ENCODE peak calls at places on chromosome 22, in seven cellular contexts. Y, E, K, J, T, G and V are unnamed samples.

GRCh38 chr22:35422936-35423335 is 23.0 kb downstream of the MCM5 start:
- DNase-seq in G (no peak), K (no peak), J (no peak), E (no peak), Y (no peak), T (no peak), V (no peak)

GRCh38 chr22:28435960-28436359 is 243.7 kb downstream of the TTC28 start:
- DNase-seq in T (no peak), E (no peak), K (no peak), Y (no peak), J (no peak), G (no peak), V (peak; percentile 23)

GRCh38 chr22:30636226-30637077 is 871 bp downstream of the SLC35E4 start:
- DNase-seq in T (peak; percentile 14), G (no peak), Y (no peak), J (no peak), K (peak; percentile 52), E (no peak), V (no peak)

GRCh38 chr22:36929621-36930020 is 16.2 kb downstream of the CSF2RB start:
- DNase-seq in J (no peak), Y (no peak), K (peak; percentile 20), E (no peak), G (no peak), T (no peak), V (no peak)

GRCh38 chr22:16838073-16838472 is 12.9 kb upstream of the XKR3 start:
- DNase-seq in T (no peak), K (no peak), J (no peak), G (no peak), Y (no peak), E (no peak), V (no peak)

GRCh38 chr22:37161442-37161841 is 11.7 kb upstream of the IL2RB start:
- DNase-seq in Y (no peak), G (no peak), T (no peak), K (no peak), J (no peak), E (no peak), V (no peak)

GRCh38 chr22:42608481-42609361 is 6.0 kb downstream of the POLDIP3 start:
- DNase-seq in J (no peak), G (no peak), T (peak; percentile 31), Y (no peak), E (no peak), K (no peak), V (no peak)

GRCh38 chr22:19361501-19362103 is 69.9 kb downstream of the HIRA start:
- DNase-seq in Y (no peak), K (no peak), E (no peak), G (no peak), J (no peak), T (no peak), V (no peak)

GRCh38 chr22:45867118-45867905 is 109.7 kb downstream of the WNT7B start:
- DNase-seq in E (no peak), J (no peak), K (peak; percentile 51), Y (no peak), G (peak; percentile 70), T (peak; percentile 83), V (no peak)

GRCh38 chr22:46721716-46722115 is 16.3 kb downstream of the CERK start:
- DNase-seq in Y (no peak), T (no peak), K (no peak), E (no peak), J (no peak), G (no peak), V (no peak)

GRCh38 chr22:43435851-43436535 is 24.2 kb downstream of the MPPED1 start:
- DNase-seq in G (peak; percentile 59), T (no peak), J (no peak), K (peak; percentile 27), E (no peak), Y (no peak), V (no peak)

GRCh38 chr22:38461414-38462081 is 6.3 kb upstream of the KDELR3 start:
- DNase-seq in G (peak; percentile 91), T (peak; percentile 97), K (peak; percentile 96), J (peak; percentile 55), E (no peak), Y (peak; percentile 20), V (no peak)

GRCh38 chr22:30228509-30229359 is 17.8 kb downstream of the LIF start:
- DNase-seq in G (no peak), Y (no peak), T (no peak), E (no peak), J (no peak), K (no peak), V (peak; percentile 90)

GRCh38 chr22:41976961-41977566 is 7.8 kb downstream of the SEPTIN3 start:
- DNase-seq in J (no peak), G (no peak), K (no peak), E (no peak), T (peak; percentile 42), Y (no peak), V (no peak)

GRCh38 chr22:36374603-36375024 is 13.2 kb downstream of the MYH9 start:
- DNase-seq in Y (peak; percentile 49), G (no peak), K (no peak), E (no peak), T (no peak), J (no peak), V (no peak)

GRCh38 chr22:19873960-19874306 is 19.3 kb upstream of the GNB1L start:
- DNase-seq in K (no peak), T (no peak), G (peak; percentile 69), E (no peak), Y (no peak), J (peak; percentile 7), V (no peak)

GRCh38 chr22:30843245-30843644 is 125.3 kb downstream of the MORC2 start:
- DNase-seq in G (no peak), K (no peak), E (no peak), T (no peak), Y (no peak), J (no peak), V (no peak)

GRCh38 chr22:19648419-19648929 is 65.8 kb upstream of the SEPTIN5 start:
- DNase-seq in Y (no peak), K (no peak), G (no peak), J (no peak), E (no peak), T (no peak), V (no peak)

GRCh38 chr22:50270302-50271010 is at the start of gene MAPK11:
- DNase-seq in G (no peak), J (peak; percentile 46), Y (peak; percentile 51), K (peak; percentile 84), E (peak; percentile 47), T (peak; percentile 92), V (no peak)

GRCh38 chr22:36562261-36562835 is 33.4 kb upstream of the EIF3D start:
- DNase-seq in J (no peak), E (no peak), Y (no peak), K (no peak), T (no peak), G (no peak), V (no peak)

GRCh38 chr22:40121463-40121862 is 56.3 kb upstream of the TNRC6B start:
- DNase-seq in K (no peak), Y (no peak), T (no peak), J (no peak), G (no peak), E (no peak), V (no peak)

GRCh38 chr22:43199541-43199940 is 12.6 kb upstream of the TTLL12 start:
- DNase-seq in J (no peak), T (no peak), E (no peak), K (no peak), G (no peak), Y (no peak), V (no peak)

GRCh38 chr22:36358533-36359171 is 29.1 kb downstream of the MYH9 start:
- DNase-seq in J (no peak), E (no peak), K (no peak), G (no peak), Y (no peak), T (no peak), V (no peak)

GRCh38 chr22:39518996-39519680 is 1.2 kb upstream of the ATF4 start:
- DNase-seq in K (no peak), Y (no peak), E (no peak), T (peak; percentile 60), J (no peak), G (no peak), V (no peak)

GRCh38 chr22:41873391-41873790 is 40.5 kb downstream of the SREBF2 start:
- DNase-seq in G (no peak), Y (no peak), T (no peak), E (no peak), J (no peak), K (no peak), V (no peak)

GRCh38 chr22:47067331-47067890 is 305.0 kb downstream of the TBC1D22A start:
- DNase-seq in E (no peak), K (peak; percentile 19), J (no peak), G (peak; percentile 12), T (peak; percentile 83), Y (no peak), V (no peak)

GRCh38 chr22:45429921-45430775 is 16.7 kb downstream of the RIBC2 start:
- DNase-seq in G (peak; percentile 50), K (no peak), T (no peak), J (no peak), E (no peak), Y (no peak), V (no peak)

GRCh38 chr22:47209077-47209514 is 446.6 kb downstream of the TBC1D22A start:
- DNase-seq in J (no peak), K (no peak), Y (no peak), E (no peak), T (no peak), G (peak; percentile 46), V (no peak)

GRCh38 chr22:43878079-43878795 is 13.6 kb downstream of the PNPLA5 start:
- DNase-seq in E (no peak), K (peak; percentile 19), Y (no peak), G (no peak), J (no peak), T (no peak), V (no peak)

GRCh38 chr22:30219049-30219448 is 27.5 kb downstream of the LIF start:
- DNase-seq in T (no peak), K (no peak), J (no peak), E (no peak), G (no peak), Y (no peak), V (no peak)

GRCh38 chr22:32354360-32355351 is 3.0 kb upstream of the RFPL3 start:
- DNase-seq in G (no peak), K (no peak), Y (no peak), T (no peak), E (no peak), J (no peak), V (no peak)

GRCh38 chr22:23302171-23303002 is 122.1 kb downstream of the BCR start:
- DNase-seq in E (no peak), T (no peak), Y (no peak), J (peak; percentile 12), G (peak; percentile 71), K (no peak), V (no peak)

GRCh38 chr22:49609207-49609876 is 218.3 kb downstream of the BRD1 start:
- DNase-seq in K (no peak), E (no peak), J (no peak), Y (no peak), G (no peak), T (no peak), V (no peak)

GRCh38 chr22:39117585-39118191 is 20.6 kb downstream of the APOBEC3H start:
- DNase-seq in K (peak; percentile 62), J (no peak), G (no peak), Y (peak; percentile 59), T (peak; percentile 68), E (peak; percentile 33), V (no peak)

GRCh38 chr22:50008151-50009040 is 4.2 kb downstream of the IL17REL start:
- DNase-seq in Y (no peak), E (no peak), T (no peak), G (peak; percentile 47), J (no peak), K (peak; percentile 27), V (no peak)

GRCh38 chr22:21909871-21910270 is 42.4 kb upstream of the MAPK1 start:
- DNase-seq in K (no peak), Y (no peak), T (no peak), J (no peak), E (no peak), G (no peak), V (no peak)

GRCh38 chr22:36398602-36399472 is 11.1 kb upstream of the MYH9 start:
- DNase-seq in T (no peak), J (no peak), E (no peak), K (no peak), Y (no peak), G (no peak), V (no peak)

GRCh38 chr22:33835196-33835788 is 85.0 kb downstream of the LARGE1 start:
- DNase-seq in G (no peak), E (no peak), Y (no peak), K (no peak), T (peak; percentile 42), J (no peak), V (no peak)